ENCODE peak calls at places on chromosomes 13 and 19, in four cellular contexts. One of them, this sample, is unnamed.

GRCh38 chr13:49023441-49023840 is 47.7 kb downstream of the FNDC3A start:
- DNase-seq in endodermal cell: no peak
- DNase-seq in GM12865: no peak
- DNase-seq in heart left ventricle: no peak
- DNase-seq in this sample: peak

GRCh38 chr13:76719955-76720354 is 166.2 kb downstream of the KCTD12 start:
- DNase-seq in endodermal cell: no peak
- DNase-seq in GM12865: no peak
- DNase-seq in heart left ventricle: no peak
- DNase-seq in this sample: no peak

GRCh38 chr13:24261566-24261965 is 47.8 kb upstream of the C1QTNF9 start:
- DNase-seq in endodermal cell: peak
- DNase-seq in GM12865: no peak
- DNase-seq in heart left ventricle: no peak
- DNase-seq in this sample: no peak

GRCh38 chr13:86383561-86383960 is 584.3 kb upstream of the SLITRK6 start:
- DNase-seq in endodermal cell: no peak
- DNase-seq in GM12865: no peak
- DNase-seq in heart left ventricle: no peak
- DNase-seq in this sample: no peak

GRCh38 chr19:50759886-50760285 is 10.4 kb upstream of the GPR32 start:
- DNase-seq in endodermal cell: no peak
- DNase-seq in GM12865: peak
- DNase-seq in heart left ventricle: no peak
- DNase-seq in this sample: no peak

GRCh38 chr19:58563034-58563573 is 4.7 kb upstream of the UBE2M start:
- DNase-seq in endodermal cell: peak
- DNase-seq in GM12865: peak
- DNase-seq in heart left ventricle: no peak
- DNase-seq in this sample: no peak

GRCh38 chr13:65677906-65678305 is 1552.2 kb downstream of the PCDH9 start:
- DNase-seq in endodermal cell: no peak
- DNase-seq in GM12865: no peak
- DNase-seq in heart left ventricle: no peak
- DNase-seq in this sample: no peak

GRCh38 chr13:93270769-93271753 is 44.5 kb downstream of the GPC6 start:
- DNase-seq in endodermal cell: no peak
- DNase-seq in GM12865: no peak
- DNase-seq in heart left ventricle: no peak
- DNase-seq in this sample: no peak

GRCh38 chr19:29840066-29840950 is 28.5 kb downstream of the CCNE1 start:
- DNase-seq in endodermal cell: no peak
- DNase-seq in GM12865: no peak
- DNase-seq in heart left ventricle: no peak
- DNase-seq in this sample: no peak

GRCh38 chr13:89857502-89857901 is 1490.0 kb upstream of the MIR17HG start:
- DNase-seq in endodermal cell: no peak
- DNase-seq in GM12865: no peak
- DNase-seq in heart left ventricle: no peak
- DNase-seq in this sample: no peak

GRCh38 chr13:41916173-41916954 is 44.5 kb downstream of the VWA8 start:
- DNase-seq in endodermal cell: no peak
- DNase-seq in GM12865: peak
- DNase-seq in heart left ventricle: no peak
- DNase-seq in this sample: peak

GRCh38 chr19:49422407-49423277 is 599 bp downstream of the PTH2 start:
- DNase-seq in endodermal cell: peak
- DNase-seq in GM12865: peak
- DNase-seq in heart left ventricle: no peak
- DNase-seq in this sample: no peak

GRCh38 chr13:23321534-23322241 is 111.8 kb downstream of the SACS start:
- DNase-seq in endodermal cell: no peak
- DNase-seq in GM12865: peak
- DNase-seq in heart left ventricle: peak
- DNase-seq in this sample: peak

GRCh38 chr19:35090160-35090794 is 25.3 kb upstream of the FXYD3 start:
- DNase-seq in endodermal cell: peak
- DNase-seq in GM12865: peak
- DNase-seq in heart left ventricle: peak
- DNase-seq in this sample: peak

GRCh38 chr13:109706015-109706715 is 80.2 kb downstream of the IRS2 start:
- DNase-seq in endodermal cell: no peak
- DNase-seq in GM12865: no peak
- DNase-seq in heart left ventricle: no peak
- DNase-seq in this sample: no peak

GRCh38 chr13:112143046-112143752 is 76.2 kb downstream of the SOX1 start:
- DNase-seq in endodermal cell: no peak
- DNase-seq in GM12865: no peak
- DNase-seq in heart left ventricle: no peak
- DNase-seq in this sample: no peak

GRCh38 chr13:81304121-81304659 is 963.3 kb upstream of the SPRY2 start:
- DNase-seq in endodermal cell: no peak
- DNase-seq in GM12865: no peak
- DNase-seq in heart left ventricle: no peak
- DNase-seq in this sample: no peak

GRCh38 chr13:64074989-64075474 is 2659.4 kb upstream of the PCDH20 start:
- DNase-seq in endodermal cell: no peak
- DNase-seq in GM12865: no peak
- DNase-seq in heart left ventricle: no peak
- DNase-seq in this sample: no peak

GRCh38 chr13:82657471-82657870 is 1224.8 kb downstream of the SLITRK1 start:
- DNase-seq in endodermal cell: no peak
- DNase-seq in GM12865: no peak
- DNase-seq in heart left ventricle: no peak
- DNase-seq in this sample: no peak

GRCh38 chr13:45879666-45880065 is 28.1 kb upstream of the SIAH3 start:
- DNase-seq in endodermal cell: peak
- DNase-seq in GM12865: peak
- DNase-seq in heart left ventricle: peak
- DNase-seq in this sample: peak

GRCh38 chr19:42573642-42574041 is 21.1 kb downstream of the CEACAM8 start:
- DNase-seq in endodermal cell: no peak
- DNase-seq in GM12865: no peak
- DNase-seq in heart left ventricle: no peak
- DNase-seq in this sample: no peak

GRCh38 chr13:95315752-95316151 is 14.5 kb upstream of the ABCC4 start:
- DNase-seq in endodermal cell: no peak
- DNase-seq in GM12865: no peak
- DNase-seq in heart left ventricle: no peak
- DNase-seq in this sample: no peak

GRCh38 chr19:36215276-36216171 is 618 bp downstream of the ZNF146 start:
- DNase-seq in endodermal cell: no peak
- DNase-seq in GM12865: peak
- DNase-seq in heart left ventricle: no peak
- DNase-seq in this sample: peak

GRCh38 chr13:112245959-112246358 is 130.2 kb upstream of the SPACA7 start:
- DNase-seq in endodermal cell: no peak
- DNase-seq in GM12865: no peak
- DNase-seq in heart left ventricle: no peak
- DNase-seq in this sample: no peak

GRCh38 chr13:107809125-107809524 is 406.2 kb downstream of the LIG4 start:
- DNase-seq in endodermal cell: no peak
- DNase-seq in GM12865: no peak
- DNase-seq in heart left ventricle: no peak
- DNase-seq in this sample: no peak

GRCh38 chr13:41145136-41145908 is 12.7 kb upstream of the KBTBD6 start:
- DNase-seq in endodermal cell: no peak
- DNase-seq in GM12865: no peak
- DNase-seq in heart left ventricle: no peak
- DNase-seq in this sample: no peak

GRCh38 chr19:44658069-44658727 is 13.1 kb upstream of the CEACAM19 start:
- DNase-seq in endodermal cell: no peak
- DNase-seq in GM12865: no peak
- DNase-seq in heart left ventricle: no peak
- DNase-seq in this sample: no peak

GRCh38 chr19:37361994-37362393 is 8.9 kb upstream of the ZNF527 start:
- DNase-seq in endodermal cell: no peak
- DNase-seq in GM12865: no peak
- DNase-seq in heart left ventricle: no peak
- DNase-seq in this sample: peak

GRCh38 chr19:39410620-39411005 is 1.9 kb upstream of the PLEKHG2 start:
- DNase-seq in endodermal cell: no peak
- DNase-seq in GM12865: no peak
- DNase-seq in heart left ventricle: no peak
- DNase-seq in this sample: no peak

GRCh38 chr19:8641221-8641907 is 10.9 kb downstream of the NFILZ start:
- DNase-seq in endodermal cell: no peak
- DNase-seq in GM12865: no peak
- DNase-seq in heart left ventricle: no peak
- DNase-seq in this sample: no peak

GRCh38 chr19:10780368-10780767 is 55.6 kb downstream of the TMED1 start:
- DNase-seq in endodermal cell: no peak
- DNase-seq in GM12865: no peak
- DNase-seq in heart left ventricle: peak
- DNase-seq in this sample: peak

GRCh38 chr19:58212336-58213074 is 16.2 kb upstream of the ZNF544 start:
- DNase-seq in endodermal cell: no peak
- DNase-seq in GM12865: no peak
- DNase-seq in heart left ventricle: no peak
- DNase-seq in this sample: no peak

GRCh38 chr19:3655402-3656072 is 28.9 kb upstream of the CACTIN start:
- DNase-seq in endodermal cell: no peak
- DNase-seq in GM12865: no peak
- DNase-seq in heart left ventricle: no peak
- DNase-seq in this sample: peak

GRCh38 chr19:51548213-51548651 is 16.8 kb upstream of the SIGLEC6 start:
- DNase-seq in endodermal cell: no peak
- DNase-seq in GM12865: no peak
- DNase-seq in heart left ventricle: no peak
- DNase-seq in this sample: no peak

GRCh38 chr19:55178781-55179569 is 1.1 kb downstream of the SYT5 start:
- DNase-seq in endodermal cell: peak
- DNase-seq in GM12865: peak
- DNase-seq in heart left ventricle: peak
- DNase-seq in this sample: peak

GRCh38 chr13:35471466-35472307 is 4.8 kb downstream of the MAB21L1 start:
- DNase-seq in endodermal cell: peak
- DNase-seq in GM12865: no peak
- DNase-seq in heart left ventricle: no peak
- DNase-seq in this sample: peak

GRCh38 chr19:53537523-53538377 is at the start of gene ZNF331:
- DNase-seq in endodermal cell: peak
- DNase-seq in GM12865: peak
- DNase-seq in heart left ventricle: peak
- DNase-seq in this sample: peak

DNA sequence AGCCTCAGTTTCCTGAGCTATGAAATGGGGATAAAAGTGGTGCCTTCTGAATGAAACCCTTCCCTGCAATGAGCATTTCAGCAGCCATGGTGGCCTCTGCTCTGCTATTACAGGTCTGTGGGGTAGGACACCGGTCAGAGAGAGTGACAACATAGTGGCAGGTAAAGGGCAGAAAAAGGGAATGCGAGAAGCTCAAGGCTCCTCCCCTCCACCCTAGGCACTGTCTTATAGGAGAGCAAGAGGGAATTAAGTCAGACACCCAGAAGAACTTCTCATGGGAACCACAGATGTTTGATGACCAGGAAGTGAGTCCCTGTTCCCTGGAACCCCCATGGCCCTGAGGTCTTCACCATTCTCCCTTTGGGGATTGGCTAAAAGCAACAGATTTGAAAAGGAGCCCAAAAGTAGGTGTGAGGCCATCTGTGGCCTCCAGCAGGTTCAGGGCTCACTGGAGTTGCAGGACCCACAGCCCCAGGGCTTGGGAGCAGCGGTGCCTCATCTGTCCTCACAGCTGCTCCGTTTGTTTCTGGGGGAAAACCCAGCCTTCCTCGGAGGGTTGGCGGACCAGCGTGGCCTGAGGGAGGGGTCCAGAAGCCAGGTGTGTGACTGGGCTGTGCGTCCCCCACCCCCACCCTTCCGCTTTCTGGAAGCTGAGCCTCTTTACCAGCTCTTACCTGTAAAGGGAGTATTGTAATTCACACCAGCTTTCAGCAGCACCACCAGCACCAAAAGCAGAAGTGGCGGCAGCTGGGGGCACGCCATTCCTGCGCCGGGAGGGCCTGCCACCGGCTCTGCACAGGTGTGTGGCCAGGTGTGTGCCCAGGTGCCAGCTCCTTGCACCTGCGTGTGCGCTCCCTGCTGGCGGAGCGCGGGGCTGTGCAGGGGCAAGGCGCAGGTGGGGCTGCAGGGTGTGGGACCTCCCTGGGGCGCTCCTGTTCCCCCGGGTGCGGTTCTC is 19.4 kb downstream of the IQCN start:
- DNase-seq in endodermal cell: peak
- DNase-seq in GM12865: no peak
- DNase-seq in heart left ventricle: no peak
- DNase-seq in this sample: no peak
- TF ChIP-seq CTCF in endodermal cell: peak
- TF ChIP-seq CTCF in GM12865: peak
- TF ChIP-seq CTCF in heart left ventricle: no peak
- TF ChIP-seq CTCF in this sample: no peak

GRCh38 chr19:57192993-57193392 is 1.7 kb downstream of the ZNF264 start:
- DNase-seq in endodermal cell: no peak
- DNase-seq in GM12865: no peak
- DNase-seq in heart left ventricle: no peak
- DNase-seq in this sample: no peak
- H3K4me3 ChIP-seq in endodermal cell: peak
- H3K4me3 ChIP-seq in GM12865: no peak
- H3K4me3 ChIP-seq in heart left ventricle: peak
- H3K4me3 ChIP-seq in this sample: no peak

GRCh38 chr19:11894851-11895250 is 7.3 kb downstream of the ZNF69 start:
- DNase-seq in endodermal cell: no peak
- DNase-seq in GM12865: no peak
- DNase-seq in heart left ventricle: no peak
- DNase-seq in this sample: no peak
- TF ChIP-seq CTCF in endodermal cell: no peak
- TF ChIP-seq CTCF in GM12865: no peak
- TF ChIP-seq CTCF in heart left ventricle: no peak
- TF ChIP-seq CTCF in this sample: no peak

DNA sequence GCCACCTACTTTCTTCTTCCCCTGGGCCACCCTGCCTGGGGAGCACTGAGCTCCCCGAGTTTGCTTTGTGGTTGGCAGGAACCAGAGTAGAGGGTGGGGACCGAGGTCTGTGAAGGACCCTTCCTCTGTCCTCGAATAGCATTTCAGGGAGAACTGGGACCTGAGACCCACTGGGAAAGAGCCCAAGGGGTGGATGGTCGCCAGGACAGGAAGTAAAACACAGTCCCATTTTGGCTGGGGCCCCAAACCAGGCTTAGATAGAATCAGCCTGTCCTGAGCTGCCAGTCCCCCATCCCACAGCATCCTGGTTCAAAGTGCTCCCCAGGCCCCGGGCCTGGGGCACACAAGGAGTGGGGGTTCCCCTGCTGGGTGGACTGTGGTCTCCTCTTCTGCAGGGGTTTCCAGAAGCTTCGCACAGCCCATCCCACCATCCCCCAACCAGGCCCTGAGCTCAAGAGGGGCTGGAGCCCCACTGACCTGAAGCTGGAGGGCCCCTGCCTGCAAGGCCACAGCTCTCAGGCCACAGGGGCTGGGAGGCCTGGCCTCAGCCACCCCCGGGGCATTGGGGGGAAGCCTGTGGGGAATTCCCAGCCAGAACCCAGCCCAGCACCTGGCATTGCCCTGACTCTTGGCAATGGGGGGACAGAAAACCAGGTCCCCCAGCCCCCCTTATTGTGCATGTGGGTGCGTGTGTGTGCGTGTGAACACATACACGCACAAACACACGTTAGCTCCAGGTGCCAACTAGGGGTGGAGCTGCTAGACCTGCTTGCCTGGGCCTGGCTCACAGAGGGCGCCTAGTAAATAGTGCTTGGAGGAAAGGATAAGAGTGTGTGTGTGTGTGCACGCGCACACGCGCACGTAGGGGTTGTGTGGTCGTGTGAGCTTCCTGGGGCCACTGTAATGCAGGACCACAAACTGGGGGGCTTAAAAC is 994 bp upstream of the MKNK2 start:
- DNase-seq in endodermal cell: no peak
- DNase-seq in GM12865: peak
- DNase-seq in heart left ventricle: peak
- DNase-seq in this sample: no peak
- H3K4me3 ChIP-seq in endodermal cell: peak
- H3K4me3 ChIP-seq in GM12865: peak
- H3K4me3 ChIP-seq in heart left ventricle: peak
- H3K4me3 ChIP-seq in this sample: no peak

This sample was measured in astrocyte of the spinal cord.